ENCODE peak calls at places on chromosomes 6 and 20, in six cellular contexts. M is left ventricle myocardium inferior; U is Panc1; X is WERI-Rb-1; B is astrocyte; V is CD4-positive, alpha-beta memory T cell. G is an unnamed sample.

GRCh38 chr6:24323632-24324337 is 34.1 kb downstream of the DCDC2 start:
- DNase-seq in M (no peak), U (no peak), X (no peak), B (peak), V (no peak), G (no peak)

GRCh38 chr6:152922706-152923105 is 60.1 kb downstream of the FBXO5 start:
- DNase-seq in M (peak), U (no peak), X (no peak), B (no peak), V (no peak), G (no peak)

GRCh38 chr6:166736606-166737005 is 109.6 kb upstream of the RPS6KA2 start:
- DNase-seq in M (no peak), U (peak), X (no peak), B (peak), V (no peak), G (no peak)

GRCh38 chr6:36717231-36717825 is 19.7 kb downstream of the RAB44 start:
- DNase-seq in M (no peak), U (no peak), X (no peak), B (no peak), V (no peak), G (no peak)

GRCh38 chr20:9203081-9203447 is 134.2 kb downstream of the PLCB4 start:
- DNase-seq in M (no peak), U (no peak), X (no peak), B (no peak), V (no peak), G (no peak)

GRCh38 chr6:108497883-108498282 is 62.8 kb upstream of the FOXO3 start:
- DNase-seq in M (no peak), U (peak), X (peak), B (no peak), V (no peak), G (no peak)

GRCh38 chr20:41692479-41693135 is 74.4 kb upstream of the CHD6 start:
- DNase-seq in M (peak), U (peak), X (peak), B (peak), V (peak), G (peak)

GRCh38 chr6:57134954-57135353 is 37.2 kb upstream of the BAG2 start:
- DNase-seq in M (no peak), U (no peak), X (no peak), B (no peak), V (no peak), G (no peak)

GRCh38 chr20:58246346-58246745 is 17.9 kb upstream of the ANKRD60 start:
- DNase-seq in M (no peak), U (no peak), X (peak), B (peak), V (no peak), G (no peak)

GRCh38 chr6:3749390-3749978 is 2.0 kb downstream of the PXDC1 start:
- DNase-seq in M (no peak), U (no peak), X (peak), B (no peak), V (no peak), G (no peak)

GRCh38 chr6:167956983-167957492 is 40.4 kb upstream of the KIF25 start:
- DNase-seq in M (no peak), U (no peak), X (no peak), B (no peak), V (no peak), G (no peak)

GRCh38 chr6:105199711-105200110 is 19.9 kb upstream of the POPDC3 start:
- DNase-seq in M (peak), U (no peak), X (no peak), B (no peak), V (no peak), G (no peak)

GRCh38 chr6:75350808-75351207 is 66.2 kb upstream of the TMEM30A start:
- DNase-seq in M (no peak), U (no peak), X (no peak), B (no peak), V (no peak), G (no peak)
- H3K27ac ChIP-seq in M (no peak), U (no peak), X (no peak), B (no peak), V (no peak), G (no peak)

GRCh38 chr6:149964243-149965190 is 774 bp downstream of the ULBP1 start:
- DNase-seq in M (no peak), U (no peak), X (no peak), B (peak), V (no peak), G (no peak)
- H3K27ac ChIP-seq in M (no peak), U (peak), X (no peak), B (no peak), V (no peak), G (no peak)

GRCh38 chr6:170421921-170422320 is 115.4 kb downstream of the FAM120B start:
- DNase-seq in M (no peak), U (no peak), X (no peak), B (no peak), V (no peak), G (no peak)
- H3K27ac ChIP-seq in M (no peak), U (no peak), X (no peak), B (no peak), V (no peak), G (no peak)

GRCh38 chr6:28105286-28105685 is 19.1 kb upstream of the ZSCAN16 start:
- DNase-seq in M (no peak), U (no peak), X (peak), B (peak), V (no peak), G (no peak)
- H3K27ac ChIP-seq in M (no peak), U (peak), X (no peak), B (no peak), V (peak), G (peak)

GRCh38 chr6:125340175-125340835 is 38.5 kb upstream of the HDDC2 start:
- DNase-seq in M (peak), U (no peak), X (no peak), B (no peak), V (no peak), G (no peak)
- H3K27ac ChIP-seq in M (peak), U (no peak), X (no peak), B (no peak), V (no peak), G (no peak)

GRCh38 chr20:47336013-47336754 is 20.3 kb downstream of the ZMYND8 start:
- DNase-seq in M (peak), U (no peak), X (no peak), B (peak), V (no peak), G (no peak)
- H3K27ac ChIP-seq in M (peak), U (peak), X (no peak), B (peak), V (no peak), G (no peak)

GRCh38 chr6:25950297-25950696 is 12.3 kb upstream of the TRIM38 start:
- DNase-seq in M (no peak), U (no peak), X (peak), B (no peak), V (no peak), G (no peak)

GRCh38 chr6:25953733-25954132 is 8.9 kb upstream of the TRIM38 start:
- DNase-seq in M (no peak), U (no peak), X (no peak), B (no peak), V (no peak), G (no peak)

GRCh38 chr6:25949695-25950094 is 12.9 kb upstream of the TRIM38 start:
- DNase-seq in M (no peak), U (no peak), X (no peak), B (no peak), V (no peak), G (no peak)

GRCh38 chr6:25952535-25952934 is 10.1 kb upstream of the TRIM38 start:
- DNase-seq in M (no peak), U (no peak), X (no peak), B (no peak), V (no peak), G (no peak)

DNA sequence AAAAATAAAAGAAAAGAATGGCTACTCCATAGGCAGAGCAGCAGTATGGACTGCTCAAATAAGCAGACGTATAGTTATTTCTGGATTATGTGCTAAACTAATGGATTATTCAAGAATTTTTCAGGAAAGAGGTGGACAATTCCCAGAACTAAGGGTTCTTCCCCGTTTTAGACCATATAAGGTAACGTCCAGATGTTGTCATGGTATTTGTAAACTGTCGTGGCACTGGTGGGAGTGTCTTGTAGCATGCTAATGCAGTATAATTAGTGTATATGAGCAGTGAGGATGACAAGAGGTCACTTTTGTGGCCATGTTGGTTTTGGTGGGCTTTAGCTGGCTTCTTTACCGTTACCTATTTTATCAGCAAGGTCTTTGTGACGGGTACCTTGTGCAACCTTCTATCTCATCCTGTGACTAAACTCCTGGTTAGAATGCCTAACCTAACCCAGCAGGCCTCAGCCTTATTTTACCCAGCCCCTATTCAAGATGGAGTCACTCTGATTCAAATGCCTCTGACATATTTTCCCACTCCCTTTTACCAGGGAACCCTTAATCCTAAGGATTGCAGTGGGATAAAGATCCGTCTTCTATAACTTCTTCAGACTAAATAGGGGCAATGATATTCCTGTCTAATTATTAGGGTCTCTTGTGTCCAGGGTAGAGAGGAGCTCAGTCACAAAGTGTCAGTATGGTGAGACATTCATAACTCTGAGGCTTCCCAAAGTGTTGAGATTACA is 11.1 kb upstream of the TRIM38 start:
- DNase-seq in M (no peak), U (no peak), X (no peak), B (no peak), V (no peak), G (no peak)
- H3K27ac ChIP-seq in M (no peak), U (no peak), X (no peak), B (no peak), V (no peak), G (no peak)

DNA sequence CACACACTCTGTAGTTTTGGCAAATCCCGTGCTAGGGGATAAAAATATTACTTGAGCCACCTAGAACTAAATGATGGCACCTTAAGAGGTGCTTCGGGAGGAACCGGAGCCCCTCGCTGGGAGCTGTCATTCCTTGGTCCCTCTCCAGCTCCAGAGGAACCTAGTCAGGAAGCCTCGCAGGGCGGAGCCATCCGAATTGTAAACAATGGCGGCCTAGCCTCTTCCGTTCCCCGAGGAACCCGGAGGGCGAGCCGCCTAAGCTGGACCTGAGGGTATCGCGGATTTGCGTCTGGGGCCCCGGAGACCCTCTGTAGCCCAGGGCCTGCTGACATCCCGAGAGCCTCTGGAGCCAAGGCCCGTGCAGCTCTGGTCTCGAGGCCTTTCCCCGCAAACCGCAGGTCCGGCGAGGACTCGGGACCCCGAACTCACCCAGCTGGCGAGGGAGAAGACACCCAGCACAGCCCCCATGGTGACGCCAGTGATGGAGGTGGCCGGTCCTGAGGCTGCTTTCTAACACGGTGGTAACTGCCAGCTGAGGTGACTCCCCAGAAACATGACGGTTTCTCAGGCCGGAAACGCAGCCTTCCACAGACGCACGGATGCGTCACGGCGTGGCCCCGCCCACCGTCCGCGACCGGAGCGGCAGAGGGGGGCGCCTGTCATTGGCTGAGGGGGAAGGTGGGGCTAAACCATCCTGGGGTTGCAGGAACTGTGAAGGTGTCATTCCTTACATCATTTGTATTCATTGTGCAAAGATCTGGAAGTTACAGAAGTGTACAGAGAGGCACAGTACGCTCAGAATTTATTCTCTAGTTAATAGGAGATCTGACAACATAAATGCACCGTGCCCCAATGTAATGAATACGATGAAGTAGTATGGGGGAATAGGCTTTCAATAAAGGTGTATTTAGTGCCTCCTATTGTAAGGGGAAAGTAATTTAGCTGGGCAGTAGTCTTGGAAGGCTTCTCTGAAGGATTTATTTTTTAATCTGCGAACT is at the start of gene SERINC3:
- DNase-seq in M (peak), U (peak), X (peak), B (peak), V (peak), G (peak)
- H3K27ac ChIP-seq in M (peak), U (peak), X (peak), B (peak), V (peak), G (peak)